ENCODE peak calls at places on chromosomes 16 and 17, in ten cellular contexts. Y is right lobe of liver, B is stomach, D is lower leg skin, U is adrenal gland, S is Peyer's patch, P is gastrocnemius medialis, G is GM12891, O is body of pancreas, K is IMR-90. R is an unnamed sample.

GRCh38 chr16:4936181-4936990 is 562 bp downstream of the PPL start:
- DNase-seq in Y (peak), B (peak), D (no peak), U (no peak), S (no peak), P (peak), G (peak), O (peak), K (no peak), R (no peak)

GRCh38 chr16:74667215-74667765 is 613 bp upstream of the RFWD3 start:
- DNase-seq in Y (peak), B (peak), D (no peak), U (peak), S (peak), P (no peak), G (no peak), O (no peak), K (peak), R (no peak)

GRCh38 chr17:42560246-42560645 is 1.7 kb upstream of the COASY start:
- DNase-seq in Y (no peak), B (no peak), D (no peak), U (no peak), S (no peak), P (no peak), G (no peak), O (no peak), K (no peak), R (no peak)

GRCh38 chr16:27406729-27407128 is 4.8 kb downstream of the IL21R start:
- DNase-seq in Y (no peak), B (no peak), D (no peak), U (no peak), S (no peak), P (no peak), G (no peak), O (no peak), K (no peak), R (no peak)

GRCh38 chr16:3780570-3780969 is 63.2 kb upstream of the TRAP1 start:
- DNase-seq in Y (no peak), B (no peak), D (no peak), U (no peak), S (no peak), P (no peak), G (no peak), O (no peak), K (peak), R (no peak)

GRCh38 chr17:57459286-57459915 is 203.1 kb downstream of the MSI2 start:
- DNase-seq in Y (peak), B (no peak), D (no peak), U (no peak), S (no peak), P (no peak), G (no peak), O (no peak), K (peak), R (peak)

GRCh38 chr17:17391575-17392370 is 85.0 kb upstream of the MED9 start:
- DNase-seq in Y (no peak), B (no peak), D (no peak), U (no peak), S (peak), P (no peak), G (no peak), O (no peak), K (no peak), R (no peak)

GRCh38 chr17:29066053-29066452 is 23.1 kb downstream of the PIPOX start:
- DNase-seq in Y (no peak), B (no peak), D (no peak), U (no peak), S (no peak), P (no peak), G (no peak), O (no peak), K (no peak), R (no peak)

GRCh38 chr17:57109393-57110151 is 24.5 kb downstream of the AKAP1 start:
- DNase-seq in Y (peak), B (no peak), D (no peak), U (no peak), S (no peak), P (peak), G (no peak), O (no peak), K (peak), R (no peak)

GRCh38 chr17:50425682-50426471 is at the start of gene ACSF2:
- DNase-seq in Y (peak), B (peak), D (peak), U (peak), S (peak), P (peak), G (peak), O (peak), K (peak), R (peak)

GRCh38 chr17:39553326-39553945 is 54.3 kb downstream of the NEUROD2 start:
- DNase-seq in Y (no peak), B (no peak), D (no peak), U (peak), S (no peak), P (no peak), G (no peak), O (no peak), K (peak), R (peak)

GRCh38 chr17:77783991-77784820 is 174.3 kb upstream of the TNRC6C start:
- DNase-seq in Y (no peak), B (no peak), D (no peak), U (no peak), S (peak), P (no peak), G (no peak), O (no peak), K (no peak), R (no peak)

GRCh38 chr17:54971147-54971546 is 2.6 kb downstream of the STXBP4 start:
- DNase-seq in Y (no peak), B (no peak), D (no peak), U (no peak), S (no peak), P (no peak), G (no peak), O (no peak), K (no peak), R (no peak)

GRCh38 chr17:65362826-65363225 is 198.6 kb downstream of the AXIN2 start:
- DNase-seq in Y (no peak), B (no peak), D (no peak), U (no peak), S (no peak), P (no peak), G (no peak), O (no peak), K (peak), R (no peak)

GRCh38 chr16:11254913-11255736 is 879 bp downstream of the SOCS1 start:
- DNase-seq in Y (peak), B (peak), D (no peak), U (peak), S (peak), P (peak), G (peak), O (peak), K (peak), R (no peak)

GRCh38 chr17:19386276-19386863 is 620 bp downstream of the MFAP4 start:
- DNase-seq in Y (peak), B (peak), D (peak), U (peak), S (no peak), P (peak), G (no peak), O (peak), K (peak), R (peak)

GRCh38 chr17:11940904-11941303 is 56.4 kb downstream of the ZNF18 start:
- DNase-seq in Y (no peak), B (no peak), D (no peak), U (no peak), S (no peak), P (no peak), G (no peak), O (no peak), K (no peak), R (no peak)

GRCh38 chr17:46264456-46265198 is 30.3 kb upstream of the LRRC37A start:
- DNase-seq in Y (no peak), B (no peak), D (no peak), U (no peak), S (no peak), P (no peak), G (no peak), O (no peak), K (peak), R (peak)

GRCh38 chr17:7027335-7027734 is 4.5 kb downstream of the BCL6B start:
- DNase-seq in Y (no peak), B (no peak), D (no peak), U (no peak), S (no peak), P (no peak), G (no peak), O (no peak), K (no peak), R (no peak)

GRCh38 chr16:50024207-50024606 is 818 bp upstream of the CNEP1R1 start:
- DNase-seq in Y (no peak), B (no peak), D (no peak), U (no peak), S (no peak), P (no peak), G (no peak), O (no peak), K (no peak), R (no peak)

GRCh38 chr17:81685108-81685507 is 1.3 kb downstream of the HGS start:
- DNase-seq in Y (peak), B (no peak), D (no peak), U (no peak), S (no peak), P (no peak), G (no peak), O (no peak), K (peak), R (peak)

GRCh38 chr17:76659928-76660614 is 16.5 kb upstream of the ST6GALNAC1 start:
- DNase-seq in Y (peak), B (no peak), D (no peak), U (no peak), S (no peak), P (no peak), G (no peak), O (no peak), K (no peak), R (no peak)

GRCh38 chr16:28291651-28292626 is at the start of gene SBK1:
- DNase-seq in Y (peak), B (peak), D (peak), U (peak), S (peak), P (peak), G (peak), O (peak), K (peak), R (peak)

GRCh38 chr17:10814083-10814482 is 10.2 kb upstream of the TMEM238L start:
- DNase-seq in Y (no peak), B (no peak), D (no peak), U (no peak), S (no peak), P (no peak), G (no peak), O (no peak), K (no peak), R (no peak)

GRCh38 chr17:81514735-81515529 is 2.3 kb upstream of the ACTG1 start:
- DNase-seq in Y (peak), B (peak), D (peak), U (peak), S (peak), P (peak), G (no peak), O (peak), K (peak), R (peak)

GRCh38 chr17:56908061-56908542 is 5.7 kb downstream of the TRIM25 start:
- DNase-seq in Y (peak), B (peak), D (peak), U (peak), S (peak), P (peak), G (peak), O (no peak), K (no peak), R (no peak)

GRCh38 chr17:59154335-59154720 is 658 bp downstream of the SKA2 start:
- DNase-seq in Y (peak), B (peak), D (peak), U (peak), S (peak), P (no peak), G (no peak), O (peak), K (peak), R (no peak)

GRCh38 chr16:6841392-6841791 is 491.3 kb upstream of the RBFOX1 start:
- DNase-seq in Y (no peak), B (no peak), D (no peak), U (no peak), S (no peak), P (no peak), G (no peak), O (no peak), K (no peak), R (no peak)

GRCh38 chr16:82067042-82067809 is 32.2 kb downstream of the HSD17B2 start:
- DNase-seq in Y (no peak), B (no peak), D (no peak), U (no peak), S (no peak), P (no peak), G (no peak), O (no peak), K (peak), R (no peak)

GRCh38 chr17:7038025-7038862 is 2.4 kb downstream of the SLC16A13 start:
- DNase-seq in Y (peak), B (no peak), D (no peak), U (no peak), S (no peak), P (no peak), G (no peak), O (no peak), K (no peak), R (no peak)

GRCh38 chr16:27703545-27703944 is 153.6 kb downstream of the KATNIP start:
- DNase-seq in Y (no peak), B (no peak), D (no peak), U (no peak), S (no peak), P (no peak), G (no peak), O (no peak), K (peak), R (no peak)

GRCh38 chr17:45339646-45340605 is 23.1 kb upstream of the MAP3K14 start:
- DNase-seq in Y (no peak), B (no peak), D (no peak), U (no peak), S (no peak), P (peak), G (no peak), O (no peak), K (no peak), R (no peak)

GRCh38 chr16:30602595-30603277 is 7.5 kb downstream of the ZNF689 start:
- DNase-seq in Y (no peak), B (no peak), D (no peak), U (no peak), S (no peak), P (no peak), G (no peak), O (no peak), K (peak), R (no peak)
- TF ChIP-seq POLR2A in Y (no peak), B (no peak), D (no peak), U (no peak), S (no peak), P (no peak), G (no peak), O (no peak), K (no peak), R (no peak)

GRCh38 chr17:1142503-1143095 is 37.2 kb downstream of the ABR start:
- DNase-seq in Y (no peak), B (no peak), D (no peak), U (no peak), S (no peak), P (no peak), G (no peak), O (no peak), K (no peak), R (no peak)

GRCh38 chr17:1134634-1135324 is 45.0 kb downstream of the ABR start:
- DNase-seq in Y (no peak), B (no peak), D (no peak), U (no peak), S (no peak), P (no peak), G (no peak), O (no peak), K (no peak), R (no peak)

GRCh38 chr17:1137465-1137894 is 42.3 kb downstream of the ABR start:
- DNase-seq in Y (no peak), B (no peak), D (no peak), U (no peak), S (no peak), P (no peak), G (no peak), O (no peak), K (no peak), R (no peak)
- TF ChIP-seq POLR2A in Y (no peak), B (no peak), D (no peak), U (no peak), S (no peak), P (no peak), G (no peak), O (no peak), K (no peak), R (no peak)

DNA sequence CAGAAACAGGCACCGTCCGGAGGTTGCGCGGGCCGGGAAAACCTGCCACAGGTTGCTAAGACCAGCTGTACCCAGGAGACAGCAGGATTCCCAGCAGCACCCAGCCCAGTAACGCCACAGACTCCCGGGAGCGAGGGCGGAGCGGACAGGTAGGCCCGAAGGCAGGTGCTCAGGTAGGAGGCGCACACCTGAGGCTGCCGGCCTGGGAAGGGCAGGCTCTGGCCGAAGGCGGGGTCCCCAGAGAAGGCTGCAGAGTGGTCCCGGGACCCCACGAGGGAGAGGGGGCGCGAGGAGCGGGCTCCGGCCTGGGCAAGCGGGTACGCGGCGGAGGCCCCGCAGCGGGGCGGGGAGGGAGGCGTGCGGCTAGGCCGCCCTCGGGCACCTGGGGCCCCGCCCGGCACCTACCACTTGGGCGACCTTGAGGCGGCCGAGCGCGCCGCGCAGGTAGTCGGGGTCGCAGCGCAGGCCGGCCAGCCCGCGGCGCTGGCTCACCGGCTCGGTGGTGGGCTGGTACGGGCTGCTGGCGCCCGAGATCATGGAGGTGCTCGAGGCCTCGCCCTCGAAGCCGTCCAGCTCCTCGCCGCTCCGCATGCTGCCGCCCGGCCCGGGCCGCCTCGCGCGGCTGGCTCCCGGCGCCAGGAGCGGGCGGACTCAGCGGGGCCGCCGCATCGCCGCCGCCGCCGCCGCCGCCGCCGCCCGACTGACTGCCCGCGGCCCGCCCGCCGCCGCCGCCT is 441 bp downstream of the CMTM4 start:
- DNase-seq in Y (peak), B (peak), D (peak), U (peak), S (no peak), P (peak), G (peak), O (peak), K (no peak), R (no peak)
- TF ChIP-seq POLR2A in Y (no peak), B (no peak), D (no peak), U (no peak), S (peak), P (no peak), G (no peak), O (peak), K (no peak), R (no peak)

DNA sequence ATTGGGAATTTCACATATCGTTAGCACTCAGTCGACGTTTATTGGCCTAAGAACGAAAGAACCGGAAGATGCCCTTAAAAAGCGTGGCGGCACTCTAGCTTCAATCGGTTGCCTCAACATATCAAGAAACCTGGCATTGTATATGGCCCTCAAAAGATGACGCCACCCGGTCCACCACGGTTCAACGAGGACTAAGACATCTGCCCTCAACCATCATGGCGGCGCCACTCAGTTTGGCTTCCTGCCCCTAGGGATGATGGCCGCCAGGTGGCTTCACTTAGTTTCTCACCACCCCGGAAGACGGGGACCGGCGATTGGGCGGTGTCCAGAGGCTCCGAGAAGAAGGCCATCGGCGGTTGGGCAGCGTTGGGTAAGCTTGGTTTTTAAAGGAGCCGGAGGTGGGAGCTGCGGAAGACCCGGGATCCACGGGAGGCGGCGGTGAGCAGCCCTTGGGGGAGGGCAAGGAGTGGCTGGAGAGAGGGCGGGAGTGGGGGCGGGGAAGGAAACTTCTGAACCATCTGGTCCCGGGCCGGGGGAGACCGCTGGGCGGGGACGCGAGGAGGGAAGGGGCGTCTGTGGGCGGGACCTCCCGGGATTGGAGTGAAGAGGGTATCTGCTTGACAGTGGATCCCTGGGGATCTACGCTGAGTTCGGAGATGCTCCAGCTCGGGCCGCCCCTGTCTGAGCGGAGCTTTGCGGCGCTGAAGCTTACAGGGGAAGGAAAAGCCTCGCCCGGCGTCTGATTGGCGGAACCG is at the start of gene PRR14:
- DNase-seq in Y (peak), B (peak), D (peak), U (peak), S (peak), P (peak), G (peak), O (peak), K (peak), R (peak)
- TF ChIP-seq POLR2A in Y (peak), B (no peak), D (no peak), U (peak), S (no peak), P (peak), G (peak), O (peak), K (no peak), R (no peak)

DNA sequence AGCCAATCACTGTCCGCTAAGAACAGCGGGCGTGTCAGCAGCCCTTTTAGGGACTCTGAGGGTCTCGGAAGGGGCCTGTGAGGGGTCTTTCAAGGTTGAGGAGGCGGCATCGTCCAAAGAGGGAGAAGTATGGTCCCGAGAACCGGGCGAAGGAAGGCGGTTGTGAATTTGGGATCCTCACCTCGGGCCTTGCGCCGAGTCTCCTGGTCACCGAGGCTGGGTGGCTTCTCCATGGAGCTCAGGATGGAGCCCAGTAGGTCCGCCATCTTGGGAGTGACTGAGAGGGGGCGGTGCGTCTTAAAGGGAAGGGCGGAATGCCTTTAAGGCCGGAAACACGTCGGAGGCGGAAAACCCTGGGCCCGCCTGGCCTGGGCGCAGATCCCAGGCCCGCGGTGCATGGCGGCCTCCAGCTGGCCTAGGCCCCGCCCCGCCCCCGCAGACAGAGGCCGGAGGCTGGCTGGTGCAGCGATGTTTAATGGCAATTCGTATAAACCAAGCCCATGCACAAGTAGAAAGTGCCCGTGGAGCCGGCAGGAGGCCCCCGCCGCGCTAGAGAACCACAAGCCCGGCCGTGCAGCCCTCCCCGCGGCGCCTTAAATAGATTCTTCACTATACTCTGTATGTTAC is at the start of gene SPAG7:
- DNase-seq in Y (peak), B (peak), D (peak), U (peak), S (peak), P (peak), G (peak), O (peak), K (peak), R (peak)
- TF ChIP-seq POLR2A in Y (peak), B (no peak), D (no peak), U (peak), S (peak), P (peak), G (peak), O (peak), K (peak), R (peak)

GRCh38 chr16:89120921-89121351 is 27.3 kb downstream of the ACSF3 start:
- DNase-seq in Y (peak), B (no peak), D (no peak), U (peak), S (no peak), P (no peak), G (no peak), O (no peak), K (no peak), R (no peak)

GRCh38 chr16:89120281-89120680 is 26.6 kb downstream of the ACSF3 start:
- DNase-seq in Y (peak), B (no peak), D (no peak), U (no peak), S (no peak), P (no peak), G (no peak), O (no peak), K (no peak), R (no peak)

GRCh38 chr16:89123001-89123830 is 29.6 kb downstream of the ACSF3 start:
- DNase-seq in Y (no peak), B (no peak), D (no peak), U (no peak), S (no peak), P (no peak), G (no peak), O (no peak), K (no peak), R (no peak)

GRCh38 chr16:89122322-89122831 is 28.7 kb downstream of the ACSF3 start:
- DNase-seq in Y (peak), B (peak), D (no peak), U (no peak), S (peak), P (no peak), G (peak), O (no peak), K (no peak), R (no peak)

GRCh38 chr16:89121691-89122321 is 28.2 kb downstream of the ACSF3 start:
- DNase-seq in Y (peak), B (no peak), D (no peak), U (no peak), S (no peak), P (no peak), G (no peak), O (no peak), K (no peak), R (no peak)
- TF ChIP-seq POLR2A in Y (no peak), B (no peak), D (no peak), U (no peak), S (no peak), P (no peak), G (no peak), O (no peak), K (no peak), R (no peak)